ENCODE peak calls at places on chromosomes 16 and 17, in eight cellular contexts. One of them, this sample, is unnamed.

GRCh38 chr17:7322520-7323194 is 6.5 kb downstream of the NEURL4 start:
- DNase-seq in neural progenitor cell: no peak
- DNase-seq in PC-3: no peak
- DNase-seq in body of pancreas: no peak
- DNase-seq in kidney epithelial cell: no peak
- DNase-seq in uterus: no peak
- DNase-seq in suprapubic skin: no peak
- DNase-seq in transverse colon: no peak
- DNase-seq in this sample: no peak

GRCh38 chr16:52573365-52574104 is 26.6 kb upstream of the TOX3 start:
- DNase-seq in transverse colon: peak
- DNase-seq in PC-3: no peak
- DNase-seq in kidney epithelial cell: peak
- DNase-seq in neural progenitor cell: no peak
- DNase-seq in uterus: no peak
- DNase-seq in suprapubic skin: no peak
- DNase-seq in body of pancreas: peak
- DNase-seq in this sample: no peak

GRCh38 chr16:89700649-89701424 is 668 bp downstream of the SPATA2L start:
- DNase-seq in uterus: peak
- DNase-seq in transverse colon: peak
- DNase-seq in body of pancreas: peak
- DNase-seq in kidney epithelial cell: no peak
- DNase-seq in neural progenitor cell: peak
- DNase-seq in suprapubic skin: no peak
- DNase-seq in PC-3: peak
- DNase-seq in this sample: peak

GRCh38 chr16:3101018-3101840 is 2.1 kb upstream of the ZSCAN10 start:
- DNase-seq in neural progenitor cell: peak
- DNase-seq in transverse colon: no peak
- DNase-seq in kidney epithelial cell: no peak
- DNase-seq in PC-3: peak
- DNase-seq in body of pancreas: no peak
- DNase-seq in suprapubic skin: no peak
- DNase-seq in uterus: no peak
- DNase-seq in this sample: no peak

GRCh38 chr17:29619251-29619650 is 3.5 kb downstream of the CORO6 start:
- DNase-seq in body of pancreas: no peak
- DNase-seq in PC-3: no peak
- DNase-seq in uterus: no peak
- DNase-seq in transverse colon: no peak
- DNase-seq in neural progenitor cell: peak
- DNase-seq in suprapubic skin: no peak
- DNase-seq in kidney epithelial cell: no peak
- DNase-seq in this sample: peak

GRCh38 chr17:58513391-58513912 is 986 bp downstream of the MTMR4 start:
- DNase-seq in uterus: no peak
- DNase-seq in transverse colon: no peak
- DNase-seq in suprapubic skin: no peak
- DNase-seq in body of pancreas: no peak
- DNase-seq in neural progenitor cell: peak
- DNase-seq in kidney epithelial cell: no peak
- DNase-seq in PC-3: no peak
- DNase-seq in this sample: no peak

GRCh38 chr17:64401244-64401860 is 10.7 kb upstream of the PECAM1 start:
- DNase-seq in kidney epithelial cell: no peak
- DNase-seq in transverse colon: no peak
- DNase-seq in suprapubic skin: no peak
- DNase-seq in neural progenitor cell: no peak
- DNase-seq in body of pancreas: no peak
- DNase-seq in PC-3: no peak
- DNase-seq in uterus: no peak
- DNase-seq in this sample: no peak

GRCh38 chr17:64377769-64378282 is 12.8 kb downstream of the PECAM1 start:
- DNase-seq in body of pancreas: no peak
- DNase-seq in suprapubic skin: no peak
- DNase-seq in uterus: no peak
- DNase-seq in neural progenitor cell: no peak
- DNase-seq in PC-3: peak
- DNase-seq in transverse colon: no peak
- DNase-seq in kidney epithelial cell: no peak
- DNase-seq in this sample: no peak

GRCh38 chr16:48029768-48030167 is 126.0 kb downstream of the ABCC12 start:
- DNase-seq in body of pancreas: no peak
- DNase-seq in suprapubic skin: no peak
- DNase-seq in kidney epithelial cell: no peak
- DNase-seq in PC-3: no peak
- DNase-seq in neural progenitor cell: no peak
- DNase-seq in transverse colon: no peak
- DNase-seq in uterus: no peak
- DNase-seq in this sample: no peak

GRCh38 chr16:84823926-84824325 is 4.1 kb downstream of the CRISPLD2 start:
- DNase-seq in suprapubic skin: no peak
- DNase-seq in neural progenitor cell: no peak
- DNase-seq in PC-3: no peak
- DNase-seq in kidney epithelial cell: no peak
- DNase-seq in transverse colon: no peak
- DNase-seq in uterus: no peak
- DNase-seq in body of pancreas: no peak
- DNase-seq in this sample: no peak

GRCh38 chr16:89397331-89397861 is 93.0 kb downstream of the ANKRD11 start:
- DNase-seq in body of pancreas: no peak
- DNase-seq in neural progenitor cell: no peak
- DNase-seq in PC-3: no peak
- DNase-seq in uterus: no peak
- DNase-seq in suprapubic skin: no peak
- DNase-seq in transverse colon: no peak
- DNase-seq in kidney epithelial cell: no peak
- DNase-seq in this sample: no peak

GRCh38 chr16:89472711-89473075 is 17.7 kb downstream of the ANKRD11 start:
- DNase-seq in body of pancreas: no peak
- DNase-seq in neural progenitor cell: no peak
- DNase-seq in kidney epithelial cell: no peak
- DNase-seq in PC-3: no peak
- DNase-seq in suprapubic skin: no peak
- DNase-seq in uterus: no peak
- DNase-seq in transverse colon: no peak
- DNase-seq in this sample: no peak

GRCh38 chr16:66731101-66731500 is 20.3 kb downstream of the DYNC1LI2 start:
- DNase-seq in neural progenitor cell: no peak
- DNase-seq in kidney epithelial cell: no peak
- DNase-seq in PC-3: no peak
- DNase-seq in transverse colon: no peak
- DNase-seq in body of pancreas: no peak
- DNase-seq in uterus: no peak
- DNase-seq in suprapubic skin: no peak
- DNase-seq in this sample: no peak

GRCh38 chr17:39757931-39758873 is 20.5 kb downstream of the GRB7 start:
- DNase-seq in uterus: no peak
- DNase-seq in kidney epithelial cell: no peak
- DNase-seq in neural progenitor cell: no peak
- DNase-seq in body of pancreas: no peak
- DNase-seq in suprapubic skin: no peak
- DNase-seq in transverse colon: peak
- DNase-seq in PC-3: no peak
- DNase-seq in this sample: no peak

GRCh38 chr16:5000573-5001001 is 33.1 kb downstream of the NAGPA start:
- DNase-seq in uterus: no peak
- DNase-seq in suprapubic skin: no peak
- DNase-seq in body of pancreas: no peak
- DNase-seq in PC-3: no peak
- DNase-seq in kidney epithelial cell: no peak
- DNase-seq in transverse colon: no peak
- DNase-seq in neural progenitor cell: no peak
- DNase-seq in this sample: no peak

GRCh38 chr17:32971171-32971570 is 20.5 kb upstream of the SPACA3 start:
- DNase-seq in PC-3: peak
- DNase-seq in kidney epithelial cell: no peak
- DNase-seq in transverse colon: no peak
- DNase-seq in body of pancreas: peak
- DNase-seq in uterus: no peak
- DNase-seq in suprapubic skin: no peak
- DNase-seq in neural progenitor cell: no peak
- DNase-seq in this sample: no peak

GRCh38 chr16:54936086-54936978 is 5.7 kb downstream of the IRX5 start:
- DNase-seq in neural progenitor cell: peak
- DNase-seq in uterus: no peak
- DNase-seq in PC-3: peak
- DNase-seq in suprapubic skin: no peak
- DNase-seq in body of pancreas: no peak
- DNase-seq in transverse colon: no peak
- DNase-seq in kidney epithelial cell: no peak
- DNase-seq in this sample: no peak

GRCh38 chr17:73957564-73957963 is 245.9 kb upstream of the RPL38 start:
- DNase-seq in transverse colon: peak
- DNase-seq in uterus: no peak
- DNase-seq in PC-3: no peak
- DNase-seq in suprapubic skin: no peak
- DNase-seq in body of pancreas: no peak
- DNase-seq in neural progenitor cell: no peak
- DNase-seq in kidney epithelial cell: no peak
- DNase-seq in this sample: no peak

GRCh38 chr16:13936596-13937081 is 16.7 kb downstream of the ERCC4 start:
- DNase-seq in uterus: peak
- DNase-seq in body of pancreas: peak
- DNase-seq in transverse colon: no peak
- DNase-seq in kidney epithelial cell: no peak
- DNase-seq in neural progenitor cell: no peak
- DNase-seq in PC-3: peak
- DNase-seq in suprapubic skin: no peak
- DNase-seq in this sample: peak

DNA sequence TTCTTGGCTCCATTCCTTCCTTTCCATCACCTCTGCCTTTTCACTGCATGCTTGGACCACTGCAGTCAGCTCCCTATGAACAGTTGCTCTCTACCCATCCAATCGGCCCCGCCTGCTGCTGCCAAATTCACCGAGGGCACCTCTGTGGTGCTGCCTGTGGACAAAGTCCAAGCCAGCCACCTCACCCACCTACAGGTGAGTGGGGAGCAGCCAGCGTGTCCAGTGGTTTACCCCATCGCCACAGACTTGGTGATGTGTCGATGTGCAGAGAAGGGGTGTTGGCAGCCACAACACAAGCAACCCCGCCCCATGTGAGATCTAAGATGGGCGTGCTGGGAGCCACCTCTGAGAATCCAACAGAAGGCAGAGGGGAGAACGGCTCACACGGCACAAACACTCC is 43.7 kb upstream of the STH start:
- DNase-seq in body of pancreas: no peak
- DNase-seq in PC-3: no peak
- DNase-seq in transverse colon: no peak
- DNase-seq in uterus: no peak
- DNase-seq in kidney epithelial cell: no peak
- DNase-seq in neural progenitor cell: no peak
- DNase-seq in suprapubic skin: no peak
- DNase-seq in this sample: no peak
- H3K4me3 ChIP-seq in body of pancreas: no peak
- H3K4me3 ChIP-seq in PC-3: no peak
- H3K4me3 ChIP-seq in transverse colon: no peak
- H3K4me3 ChIP-seq in uterus: no peak
- H3K4me3 ChIP-seq in kidney epithelial cell: no peak
- H3K4me3 ChIP-seq in neural progenitor cell: no peak
- H3K4me3 ChIP-seq in suprapubic skin: no peak
- H3K4me3 ChIP-seq in this sample: no peak

DNA sequence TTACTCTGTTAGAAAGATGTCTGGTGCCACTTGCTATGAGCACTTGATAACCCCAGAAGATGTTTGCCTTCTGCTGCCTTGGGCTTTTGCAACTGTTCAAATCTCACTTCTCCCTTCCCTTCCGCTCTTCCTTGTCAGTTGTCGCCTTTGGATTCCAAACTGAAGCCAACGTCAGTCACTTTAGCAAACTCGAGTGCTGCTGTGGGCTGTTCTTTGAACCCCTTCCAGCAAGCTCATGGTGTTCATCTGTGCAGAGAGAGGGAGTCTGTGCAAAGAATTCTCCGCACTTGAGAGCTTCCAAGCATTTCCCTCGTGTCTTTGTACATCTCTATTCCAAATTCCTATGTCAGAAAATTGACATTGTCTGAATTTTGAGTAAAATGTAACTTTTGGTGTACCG is 879.4 kb downstream of the CDH11 start:
- DNase-seq in suprapubic skin: no peak
- DNase-seq in body of pancreas: no peak
- DNase-seq in PC-3: no peak
- DNase-seq in kidney epithelial cell: no peak
- DNase-seq in neural progenitor cell: no peak
- DNase-seq in transverse colon: no peak
- DNase-seq in uterus: no peak
- DNase-seq in this sample: no peak
- H3K4me3 ChIP-seq in suprapubic skin: no peak
- H3K4me3 ChIP-seq in body of pancreas: no peak
- H3K4me3 ChIP-seq in PC-3: no peak
- H3K4me3 ChIP-seq in kidney epithelial cell: no peak
- H3K4me3 ChIP-seq in neural progenitor cell: no peak
- H3K4me3 ChIP-seq in transverse colon: no peak
- H3K4me3 ChIP-seq in uterus: no peak
- H3K4me3 ChIP-seq in this sample: no peak

DNA sequence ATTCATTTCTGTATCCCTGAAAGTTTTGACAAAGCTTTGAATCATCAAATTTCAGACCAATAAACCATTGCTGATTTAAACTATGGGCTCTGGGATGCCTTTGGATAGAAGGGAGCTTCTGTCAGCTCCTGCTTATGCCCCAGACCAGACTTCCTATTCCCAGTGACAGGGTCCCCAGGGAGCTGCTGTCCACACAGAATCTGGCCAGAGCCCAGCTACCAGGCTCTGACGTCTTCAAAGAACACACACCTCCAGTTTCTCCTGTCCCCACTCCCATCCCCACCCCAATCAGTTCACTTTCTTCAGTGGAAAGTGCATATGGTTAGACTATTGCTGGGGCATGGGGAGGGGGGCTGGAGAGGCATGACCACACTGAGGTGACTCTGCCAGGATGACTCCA is 51.6 kb upstream of the SREBF1 start:
- DNase-seq in suprapubic skin: no peak
- DNase-seq in PC-3: no peak
- DNase-seq in transverse colon: no peak
- DNase-seq in kidney epithelial cell: no peak
- DNase-seq in body of pancreas: no peak
- DNase-seq in uterus: no peak
- DNase-seq in neural progenitor cell: no peak
- DNase-seq in this sample: no peak
- H3K4me3 ChIP-seq in suprapubic skin: no peak
- H3K4me3 ChIP-seq in PC-3: no peak
- H3K4me3 ChIP-seq in transverse colon: no peak
- H3K4me3 ChIP-seq in kidney epithelial cell: no peak
- H3K4me3 ChIP-seq in body of pancreas: no peak
- H3K4me3 ChIP-seq in uterus: no peak
- H3K4me3 ChIP-seq in neural progenitor cell: no peak
- H3K4me3 ChIP-seq in this sample: no peak

DNA sequence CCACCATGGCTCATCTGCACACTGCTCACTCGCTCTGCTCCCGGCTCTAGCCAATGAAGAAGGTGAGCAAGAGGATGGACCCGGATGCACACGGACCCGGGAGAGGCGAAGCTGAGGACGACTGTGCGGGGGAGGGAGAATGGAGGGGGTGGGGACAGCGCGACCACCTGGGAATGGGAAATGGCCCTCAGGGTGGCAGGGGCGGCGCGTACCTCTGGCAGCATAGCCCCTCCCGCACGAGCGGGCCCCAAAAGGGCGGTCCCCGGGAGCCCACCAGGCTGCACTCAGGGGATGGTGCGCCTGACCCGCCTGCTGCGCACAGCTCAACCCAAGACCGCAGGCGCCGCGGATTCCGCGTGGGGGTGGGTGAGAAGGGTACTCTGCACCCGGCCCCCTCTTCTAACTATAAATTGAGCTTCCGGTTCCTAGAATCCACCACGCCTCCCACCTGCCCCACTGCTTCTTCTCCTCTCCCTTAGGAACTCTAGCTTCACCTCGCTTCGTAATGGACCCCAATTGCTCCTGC is 6.1 kb downstream of the MT1H start:
- DNase-seq in uterus: no peak
- DNase-seq in PC-3: no peak
- DNase-seq in body of pancreas: no peak
- DNase-seq in transverse colon: peak
- DNase-seq in kidney epithelial cell: no peak
- DNase-seq in neural progenitor cell: no peak
- DNase-seq in suprapubic skin: no peak
- DNase-seq in this sample: no peak
- H3K4me3 ChIP-seq in uterus: no peak
- H3K4me3 ChIP-seq in PC-3: no peak
- H3K4me3 ChIP-seq in body of pancreas: no peak
- H3K4me3 ChIP-seq in transverse colon: peak
- H3K4me3 ChIP-seq in kidney epithelial cell: peak
- H3K4me3 ChIP-seq in neural progenitor cell: peak
- H3K4me3 ChIP-seq in suprapubic skin: peak
- H3K4me3 ChIP-seq in this sample: no peak